ENCODE peak calls at places on chromosome 16, in four cellular contexts. X is colonic mucosa, Y is tibial nerve, B is suprapubic skin. C is an unnamed sample.
A peak's percentile ranks its signal among the peaks of the same experiment; 100 is the strongest.

GRCh38 chr16:10981697-10982216 is 37.4 kb downstream of the CLEC16A start:
- DNase-seq in X (no peak), Y (no peak), B (no peak), C (no peak)

GRCh38 chr16:58723109-58723508 is 11.0 kb downstream of the GOT2 start:
- DNase-seq in X (no peak), Y (no peak), B (no peak), C (no peak)

GRCh38 chr16:74627506-74628220 is 20.7 kb upstream of the GLG1 start:
- DNase-seq in X (no peak), Y (no peak), B (no peak), C (no peak)

GRCh38 chr16:20901441-20902112 is 1.0 kb downstream of the LYRM1 start:
- DNase-seq in X (peak; percentile 65), Y (peak; percentile 34), B (peak; percentile 81), C (peak; percentile 81)

GRCh38 chr16:87041286-87041685 is 275.9 kb downstream of the C16orf95 start:
- DNase-seq in X (no peak), Y (no peak), B (no peak), C (no peak)

GRCh38 chr16:50884066-50884860 is 142.4 kb downstream of the CYLD start:
- DNase-seq in X (no peak), Y (no peak), B (no peak), C (no peak)

GRCh38 chr16:84982434-84982833 is 28.9 kb downstream of the ZDHHC7 start:
- DNase-seq in X (peak; percentile 71), Y (no peak), B (no peak), C (no peak)

GRCh38 chr16:87436225-87437172 is 44.4 kb downstream of the MAP1LC3B start:
- DNase-seq in X (no peak), Y (no peak), B (no peak), C (no peak)

GRCh38 chr16:51057969-51058337 is 93.1 kb downstream of the SALL1 start:
- DNase-seq in X (no peak), Y (no peak), B (no peak), C (no peak)

GRCh38 chr16:19118938-19119431 is 5.2 kb downstream of the ITPRIPL2 start:
- DNase-seq in X (no peak), Y (no peak), B (no peak), C (no peak)

GRCh38 chr16:19113577-19114358 is at the start of gene ITPRIPL2:
- DNase-seq in X (peak; percentile 86), Y (peak; percentile 74), B (peak; percentile 93), C (peak; percentile 54)

GRCh38 chr16:19114359-19115147 is 789 bp downstream of the ITPRIPL2 start:
- DNase-seq in X (peak; percentile 72), Y (peak; percentile 54), B (peak; percentile 82), C (peak; percentile 71)

GRCh38 chr16:19116711-19117449 is 3.1 kb downstream of the ITPRIPL2 start:
- DNase-seq in X (no peak), Y (no peak), B (no peak), C (no peak)

GRCh38 chr16:19115148-19116021 is 1.6 kb downstream of the ITPRIPL2 start:
- DNase-seq in X (no peak), Y (no peak), B (peak; percentile 80), C (no peak)
- H3K4me3 ChIP-seq in X (peak overlapping the region; percentile 79), Y (peak overlapping the region; percentile 73), B (peak overlapping the region; percentile 65), C (peak overlapping the region; percentile 92)

GRCh38 chr16:2194852-2195315 is 1.5 kb downstream of the CASKIN1 start:
- DNase-seq in X (peak; percentile 59), Y (no peak), B (no peak), C (no peak)
- TF ChIP-seq CTCF in X (peak; percentile 50), Y (peak; percentile 19), B (no peak), C (peak; percentile 22)

DNA sequence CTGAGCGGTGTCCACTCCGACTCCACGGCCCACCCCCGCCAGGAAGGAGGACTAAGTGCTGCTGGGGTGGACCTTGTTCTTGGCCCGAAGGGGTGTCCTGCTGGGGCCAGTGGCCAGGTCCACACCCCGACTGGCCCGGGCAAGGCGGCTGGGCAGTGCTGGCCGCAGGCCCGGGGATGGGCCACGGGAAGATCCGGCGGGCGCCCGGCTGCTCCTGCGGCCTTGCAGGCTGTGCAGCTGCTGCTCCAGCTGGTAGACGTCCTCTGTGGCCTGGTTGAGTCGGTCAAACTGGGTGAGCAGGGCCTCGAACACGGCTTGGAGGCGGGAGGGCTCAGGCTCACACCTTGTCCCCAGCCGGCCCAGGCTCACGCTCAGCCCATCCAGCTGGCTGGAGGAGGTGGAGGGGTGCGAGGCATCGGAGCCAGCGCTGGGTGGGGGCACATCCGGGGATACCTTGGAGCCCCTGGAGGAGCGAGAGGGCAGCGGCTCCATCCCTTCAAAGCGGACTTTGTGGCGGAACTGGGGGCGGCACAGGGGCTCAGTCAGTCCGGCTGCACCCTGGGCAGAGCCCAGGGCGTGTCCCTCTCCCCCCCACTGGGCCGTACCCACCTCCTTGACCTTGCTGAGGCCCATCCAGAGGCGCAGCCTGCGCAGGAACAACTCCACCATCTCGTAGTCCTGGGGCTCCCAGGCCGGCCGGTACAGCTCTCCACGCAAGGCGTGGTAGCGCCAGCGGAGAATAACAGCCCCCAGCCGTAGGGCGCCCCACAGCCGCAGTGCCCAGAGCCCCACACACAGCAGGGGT is 42.1 kb downstream of the TSC2 start:
- DNase-seq in X (no peak), Y (no peak), B (no peak), C (no peak)
- H3K27me3 ChIP-seq in X (no peaks in the 10 kb centered on the region), Y (no peaks in the 10 kb centered on the region), B (no peaks in the 10 kb centered on the region), C (no peaks in the 10 kb centered on the region)

DNA sequence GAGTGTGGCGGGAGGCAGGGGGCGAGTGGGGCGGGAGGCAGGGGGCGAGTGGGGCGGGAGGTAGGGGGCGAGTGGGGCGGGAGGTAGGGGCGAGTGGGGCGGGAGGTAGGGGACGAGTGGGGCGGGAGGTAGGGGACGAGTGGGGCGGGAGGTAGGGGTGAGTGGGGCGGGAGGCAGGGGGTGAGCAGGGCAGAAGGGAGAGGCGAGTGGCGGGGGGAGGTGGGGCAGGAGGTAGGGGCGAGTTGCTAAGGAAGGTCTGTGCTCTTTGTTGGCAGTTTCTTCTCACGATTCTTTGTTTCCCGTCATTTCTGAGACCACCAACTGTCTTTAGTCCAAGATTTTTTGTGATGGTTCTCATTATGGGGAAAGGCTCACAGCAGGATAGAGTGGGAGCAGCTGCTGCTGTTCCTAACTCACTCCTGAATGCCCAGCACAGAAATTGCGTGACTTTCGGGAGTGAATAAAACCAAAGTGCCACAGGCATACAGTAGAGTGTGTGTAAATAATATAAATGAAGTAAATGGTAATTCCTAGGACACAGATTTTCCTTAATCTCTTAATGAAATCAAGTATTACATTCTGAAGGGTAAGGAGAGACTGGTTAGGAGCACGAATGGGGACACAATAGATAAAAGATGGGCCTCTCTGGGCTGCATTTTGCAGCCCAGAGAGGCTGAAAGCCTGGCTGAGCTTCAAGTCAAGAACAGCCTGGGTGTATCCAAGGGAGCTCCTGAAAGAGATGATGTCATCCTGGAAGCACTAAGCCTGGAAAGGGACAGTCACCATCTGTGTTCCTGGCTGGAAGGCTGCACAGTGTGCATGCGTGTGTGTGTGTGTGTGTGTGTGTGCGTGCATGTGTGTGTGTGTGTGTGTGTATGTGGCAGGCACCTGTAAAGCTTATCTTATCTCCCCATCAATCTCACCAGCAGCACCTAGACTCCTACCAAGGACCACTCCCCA is 44.5 kb downstream of the COG7 start:
- DNase-seq in X (peak; percentile 70), Y (no peak), B (no peak), C (no peak)
- H3K4me3 ChIP-seq in X (no peak overlapping the region), Y (no peak overlapping the region), B (no peak overlapping the region), C (no peak overlapping the region)

DNA sequence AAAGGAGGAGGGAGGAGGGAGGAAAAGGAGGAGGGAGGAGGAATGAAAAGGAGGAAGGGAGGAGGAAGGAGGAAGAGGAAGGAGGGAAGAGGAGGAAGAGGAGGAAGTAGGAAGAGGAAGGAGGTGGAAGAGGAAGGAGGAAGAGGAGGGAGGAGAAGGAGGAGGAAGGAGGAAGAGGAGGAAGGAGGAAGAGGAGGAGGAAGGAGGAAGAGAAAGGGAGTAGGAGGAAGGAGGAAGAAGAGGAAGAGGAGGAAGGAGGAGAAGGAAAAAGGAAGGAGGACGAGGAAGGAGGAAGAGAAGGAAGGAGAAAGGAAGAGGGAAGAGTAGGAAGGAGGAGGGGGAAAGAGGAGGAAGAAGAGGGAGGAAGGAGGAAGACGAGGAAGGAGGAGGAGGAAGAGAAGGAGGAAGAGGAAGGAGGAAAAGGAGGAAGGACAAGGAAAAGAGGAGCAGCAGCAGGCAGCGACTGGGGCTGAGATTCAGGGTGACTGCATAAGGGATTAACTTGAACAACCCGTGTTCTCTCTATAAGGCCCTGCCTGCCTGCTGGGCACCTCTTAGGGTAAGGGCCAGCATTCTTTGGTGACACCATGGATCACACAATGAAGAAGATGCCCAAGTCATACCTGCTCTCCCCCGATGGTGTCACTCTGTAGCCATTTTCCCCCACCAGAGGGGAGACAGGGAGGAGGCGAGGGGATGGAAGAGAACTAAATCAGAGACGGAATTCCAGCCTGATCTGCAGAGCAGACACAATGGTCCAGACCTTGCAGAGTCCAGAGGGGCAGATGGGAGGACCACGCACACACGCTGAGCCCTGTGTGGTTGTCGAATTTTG is 1.4 kb upstream of the IL34 start:
- DNase-seq in X (no peak), Y (no peak), B (no peak), C (no peak)
- TF ChIP-seq CTCF in X (no peak), Y (no peak), B (no peak), C (no peak)